ENCODE peak calls at places on chromosomes 16 and 17, in nine cellular contexts. I is transverse colon, P is endothelial cell of umbilical vein, D is K562, C is stomach, U is right lobe of liver, K is ovary, G is IMR-90, Q is A549. M is an unnamed sample.

GRCh38 chr17:74444406-74444805 is 12.5 kb downstream of the GPRC5C start:
- DNase-seq in I (no peak), P (no peak), D (no peak), C (peak), U (peak), K (peak), G (no peak), Q (no peak), M (no peak)

GRCh38 chr16:54072237-54072636 is 214.3 kb downstream of the IRX3 start:
- DNase-seq in I (no peak), P (no peak), D (no peak), C (no peak), U (no peak), K (no peak), G (no peak), Q (no peak), M (no peak)

GRCh38 chr17:33864758-33865229 is 390.3 kb upstream of the CCL2 start:
- DNase-seq in I (no peak), P (no peak), D (no peak), C (no peak), U (no peak), K (no peak), G (no peak), Q (no peak), M (no peak)

GRCh38 chr16:64172652-64173051 is 949.2 kb downstream of the CDH11 start:
- DNase-seq in I (no peak), P (no peak), D (no peak), C (no peak), U (no peak), K (no peak), G (no peak), Q (no peak), M (no peak)

GRCh38 chr17:67200727-67201301 is 44.2 kb downstream of the HELZ start:
- DNase-seq in I (no peak), P (no peak), D (peak), C (no peak), U (no peak), K (no peak), G (no peak), Q (peak), M (peak)

GRCh38 chr17:3894927-3895343 is 2.1 kb upstream of the CAMKK1 start:
- DNase-seq in I (peak), P (peak), D (no peak), C (peak), U (no peak), K (no peak), G (peak), Q (peak), M (no peak)

GRCh38 chr16:49593423-49594040 is 219.9 kb downstream of the C16orf78 start:
- DNase-seq in I (no peak), P (no peak), D (no peak), C (peak), U (peak), K (no peak), G (no peak), Q (no peak), M (no peak)

GRCh38 chr17:5526821-5527598 is 40.6 kb downstream of the MIS12 start:
- DNase-seq in I (peak), P (peak), D (peak), C (no peak), U (no peak), K (no peak), G (peak), Q (peak), M (no peak)

GRCh38 chr17:72515291-72516065 is 394.7 kb downstream of the SOX9 start:
- DNase-seq in I (no peak), P (no peak), D (no peak), C (peak), U (no peak), K (peak), G (peak), Q (no peak), M (no peak)

GRCh38 chr17:73068322-73069153 is 23.9 kb downstream of the SLC39A11 start:
- DNase-seq in I (no peak), P (peak), D (no peak), C (no peak), U (no peak), K (no peak), G (peak), Q (peak), M (no peak)

GRCh38 chr17:62062936-62063335 is 2.1 kb downstream of the MED13 start:
- DNase-seq in I (no peak), P (peak), D (peak), C (no peak), U (no peak), K (no peak), G (no peak), Q (no peak), M (peak)

GRCh38 chr16:54677551-54677950 is 253.1 kb upstream of the IRX5 start:
- DNase-seq in I (no peak), P (no peak), D (no peak), C (peak), U (no peak), K (no peak), G (no peak), Q (no peak), M (no peak)

GRCh38 chr16:12674096-12674495 is 129.6 kb downstream of the CPPED1 start:
- DNase-seq in I (no peak), P (peak), D (no peak), C (no peak), U (no peak), K (no peak), G (peak), Q (peak), M (no peak)

GRCh38 chr16:60741810-60742209 is 1294.4 kb downstream of the CDH8 start:
- DNase-seq in I (no peak), P (no peak), D (no peak), C (no peak), U (no peak), K (no peak), G (no peak), Q (no peak), M (no peak)

GRCh38 chr16:48912360-48912759 is 302.4 kb upstream of the N4BP1 start:
- DNase-seq in I (no peak), P (no peak), D (no peak), C (no peak), U (no peak), K (no peak), G (no peak), Q (no peak), M (no peak)

DNA sequence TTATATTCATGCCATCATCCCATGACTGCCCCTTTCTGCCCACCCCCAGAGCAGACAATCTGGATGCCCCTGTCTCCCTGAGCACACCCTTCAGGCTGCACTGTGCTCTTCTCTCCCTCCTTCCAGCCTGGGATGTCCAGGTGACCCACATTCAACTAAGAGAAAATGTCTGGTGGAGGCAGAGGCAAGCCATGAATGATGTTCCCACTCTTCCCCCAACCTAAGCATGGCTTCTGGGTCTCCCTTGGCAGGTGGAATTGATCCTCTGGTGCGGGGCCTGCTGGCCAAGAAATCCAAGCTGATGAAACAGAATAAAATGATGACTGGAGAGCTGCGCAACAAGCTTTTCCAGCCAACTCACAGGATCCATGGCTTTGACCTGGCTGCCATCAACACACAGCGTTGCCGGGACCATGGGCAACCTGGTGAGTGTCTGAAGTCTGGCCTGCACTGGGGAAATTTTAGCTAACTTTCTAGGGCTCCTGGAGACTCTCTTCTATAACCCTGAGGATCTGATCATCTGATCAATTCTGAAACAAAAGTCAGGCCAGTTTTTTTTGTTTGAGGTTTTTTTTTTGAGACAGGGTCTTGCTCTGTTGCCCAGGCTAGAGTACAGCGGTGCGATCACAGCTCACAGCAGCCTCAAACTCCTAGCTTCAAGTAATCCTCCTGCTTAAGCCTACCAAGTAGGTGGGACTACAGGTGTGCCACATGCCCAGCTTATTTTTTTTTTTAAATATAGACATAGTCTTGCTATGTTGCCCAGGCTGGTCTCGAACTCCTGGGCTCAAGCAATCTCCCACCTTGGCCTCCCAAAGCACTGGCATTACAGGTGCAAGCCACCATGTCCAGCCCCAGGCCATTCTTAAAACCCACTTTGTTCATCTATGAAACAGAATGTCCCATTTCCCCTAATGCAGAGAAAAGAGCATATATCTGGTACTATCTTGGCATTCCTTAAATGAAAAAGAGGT is 14.5 kb downstream of the MPO start:
- DNase-seq in I (no peak), P (no peak), D (no peak), C (no peak), U (no peak), K (no peak), G (no peak), Q (no peak), M (no peak)
- TF ChIP-seq POLR2A in I (no peak), P (no peak), D (no peak), C (no peak), U (no peak), K (no peak), G (no peak), Q (no peak), M (no peak)

GRCh38 chr16:56625140-56625942 is at the start of gene MT1E:
- DNase-seq in I (peak), P (peak), D (no peak), C (peak), U (peak), K (peak), G (peak), Q (no peak), M (no peak)
- TF ChIP-seq POLR2A in I (peak), P (peak), D (no peak), C (peak), U (peak), K (peak), G (peak), Q (no peak), M (no peak)

DNA sequence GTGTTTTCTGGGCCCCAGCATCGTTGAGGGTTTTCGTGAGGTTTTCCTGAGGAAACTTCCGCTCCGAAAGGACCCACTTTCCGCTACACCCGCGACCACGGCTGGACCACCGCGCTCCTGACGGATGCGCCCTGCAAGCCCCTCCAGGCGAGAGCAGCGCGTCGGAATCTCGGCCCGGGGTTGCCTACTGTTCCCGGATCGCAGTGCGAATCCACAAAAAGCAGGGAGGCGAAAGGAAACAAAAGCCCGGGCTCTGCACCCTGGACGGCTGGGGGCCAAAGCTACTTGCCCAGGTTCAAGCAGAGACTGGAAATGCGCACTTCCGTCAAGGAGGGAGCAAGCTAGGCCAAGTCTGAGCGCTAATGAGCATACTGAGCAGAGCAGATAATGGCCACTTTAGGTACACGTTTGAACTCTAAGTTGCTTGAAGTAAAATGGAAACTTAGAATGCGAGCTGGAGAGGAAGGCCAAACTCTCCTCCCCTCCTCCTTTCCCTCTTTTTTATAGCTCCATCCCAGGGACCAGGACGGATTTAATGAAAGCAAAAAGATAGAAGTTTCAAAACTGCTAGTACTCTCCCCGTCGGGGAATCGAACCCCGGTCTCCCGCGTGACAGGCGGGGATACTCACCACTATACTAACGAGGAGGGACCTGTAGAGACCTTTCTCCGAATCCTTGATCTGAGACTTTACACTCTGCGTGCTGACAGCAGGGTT is 11.4 kb upstream of the AURKB start:
- DNase-seq in I (peak), P (peak), D (peak), C (peak), U (peak), K (peak), G (peak), Q (peak), M (peak)
- TF ChIP-seq POLR2A in I (no peak), P (no peak), D (no peak), C (no peak), U (peak), K (no peak), G (no peak), Q (no peak), M (no peak)

DNA sequence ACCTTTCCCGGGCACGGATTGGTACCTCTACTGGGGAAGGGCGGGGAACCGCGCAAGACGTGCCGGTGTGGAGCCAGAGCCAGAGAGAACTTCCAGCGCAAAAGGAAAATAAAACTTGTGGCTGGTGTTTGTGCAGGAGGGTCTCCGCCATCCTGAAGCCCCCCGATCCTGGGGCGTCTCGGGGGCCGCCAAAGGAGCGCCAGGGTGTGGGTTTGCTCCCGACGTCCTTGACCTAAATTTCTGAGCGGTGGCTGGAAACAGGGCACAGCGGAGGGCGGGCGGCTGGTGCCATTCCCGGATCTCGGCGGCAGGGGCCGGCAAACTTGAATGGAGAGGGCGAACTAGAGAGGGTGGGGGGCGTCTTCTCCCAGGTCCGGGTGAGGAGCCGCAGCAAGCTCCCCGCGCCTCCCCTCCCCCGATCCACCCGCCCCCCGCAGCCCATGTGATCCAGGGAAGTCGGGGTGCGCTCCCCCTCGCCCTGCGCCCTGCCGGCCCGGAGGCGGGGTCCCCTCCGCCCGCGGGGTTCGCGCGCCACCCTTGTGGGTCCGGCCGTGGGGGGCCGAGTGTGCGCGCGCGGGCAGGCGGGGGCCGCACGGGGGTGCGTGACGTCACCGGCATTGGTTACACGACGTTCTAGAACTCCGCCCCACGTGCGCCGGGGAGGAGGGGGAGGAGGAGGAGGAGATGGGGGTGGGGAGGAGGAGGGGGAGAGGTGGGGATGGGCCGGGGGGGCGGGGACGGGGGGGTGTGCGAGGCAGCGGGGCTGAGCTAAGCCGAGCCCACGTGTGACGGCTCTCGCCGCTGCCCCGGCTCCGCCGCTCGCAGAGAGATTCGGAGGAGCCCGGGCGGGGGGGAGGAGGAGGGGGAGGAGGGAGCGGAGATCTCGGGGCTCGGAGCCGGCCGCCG is at the start of gene MSI2:
- DNase-seq in I (peak), P (peak), D (peak), C (peak), U (peak), K (peak), G (peak), Q (peak), M (peak)
- TF ChIP-seq POLR2A in I (peak), P (no peak), D (no peak), C (no peak), U (no peak), K (peak), G (no peak), Q (peak), M (no peak)